ENCODE peak calls at places on chromosomes 7 and 10, in seven cellular contexts. D is IMR-90; H is globus pallidus; B is Calu3; Y is effector memory CD4-positive, alpha-beta T cell; O is NK-92 treated with Interleukin-12 subunit alpha and Interleukin-12 subunit beta, amount 100 ng/mL, for 24 hours; E is LHCN-M2. S is an unnamed sample.

GRCh38 chr7:83524286-83525075 is 124.5 kb downstream of the SEMA3E start:
- DNase-seq in D (peak), H (no peak), B (no peak), Y (no peak), O (no peak), E (peak), S (no peak)

GRCh38 chr10:81473755-81474154 is 401.2 kb upstream of the NRG3 start:
- DNase-seq in D (no peak), H (no peak), B (no peak), Y (no peak), O (no peak), E (no peak), S (no peak)

GRCh38 chr7:103988468-103989199 is 824 bp downstream of the RELN start:
- DNase-seq in D (no peak), H (no peak), B (no peak), Y (no peak), O (no peak), E (no peak), S (no peak)

GRCh38 chr7:29539471-29539870 is 24.2 kb upstream of the PRR15 start:
- DNase-seq in D (no peak), H (no peak), B (no peak), Y (no peak), O (no peak), E (no peak), S (no peak)

GRCh38 chr7:80185571-80185970 is 50.9 kb downstream of the GNAI1 start:
- DNase-seq in D (no peak), H (peak), B (no peak), Y (no peak), O (no peak), E (no peak), S (no peak)

GRCh38 chr10:33066558-33067236 is 108.7 kb upstream of the ITGB1 start:
- DNase-seq in D (peak), H (no peak), B (no peak), Y (no peak), O (no peak), E (peak), S (no peak)

GRCh38 chr10:108673756-108674155 is 1249.6 kb downstream of the XPNPEP1 start:
- DNase-seq in D (no peak), H (no peak), B (no peak), Y (no peak), O (no peak), E (no peak), S (no peak)

GRCh38 chr10:126160971-126161630 is 227.2 kb downstream of the ADAM12 start:
- DNase-seq in D (peak), H (no peak), B (no peak), Y (no peak), O (no peak), E (peak), S (peak)